ENCODE peak calls at places on chromosome 21, in six cellular contexts. X, E, N, I, U and O are unnamed samples.

GRCh38 chr21:46096596-46096981 is 1.3 kb upstream of the COL6A2 start:
- DNase-seq in X (no peak), E (no peak), I (no peak), N (peak; percentile 49), U (no peak), O (peak; percentile 68)

GRCh38 chr21:41751621-41752020 is 15.2 kb downstream of the RIPK4 start:
- DNase-seq in U (peak; percentile 86), E (peak; percentile 41), I (no peak), N (no peak), X (peak; percentile 81), O (no peak)

GRCh38 chr21:43372663-43373386 is 54.1 kb downstream of the SIK1 start:
- DNase-seq in I (no peak), N (no peak), U (peak; percentile 83), X (peak; percentile 87), E (peak; percentile 84), O (no peak)

GRCh38 chr21:35509004-35509704 is 460.1 kb upstream of the RUNX1 start:
- DNase-seq in E (no peak), I (no peak), U (peak; percentile 24), N (no peak), X (no peak), O (no peak)

GRCh38 chr21:21688877-21689276 is 690.7 kb downstream of the NCAM2 start:
- DNase-seq in I (peak; percentile 65), E (peak; percentile 46), N (no peak), X (no peak), U (no peak), O (no peak)

GRCh38 chr21:41582298-41582840 is 74.4 kb upstream of the TMPRSS2 start:
- DNase-seq in U (no peak), E (no peak), X (no peak), I (no peak), N (no peak), O (no peak)

GRCh38 chr21:25331286-25331685 is 276.0 kb downstream of the MRPL39 start:
- DNase-seq in N (no peak), I (peak; percentile 20), X (no peak), U (no peak), E (no peak), O (no peak)

GRCh38 chr21:34715518-34715917 is 46.7 kb downstream of the CLIC6 start:
- DNase-seq in X (no peak), E (no peak), U (no peak), I (no peak), N (no peak), O (no peak)

GRCh38 chr21:46561448-46562095 is 43.3 kb downstream of the S100B start:
- DNase-seq in X (no peak), I (no peak), E (no peak), U (no peak), N (no peak), O (no peak)

GRCh38 chr21:39612233-39613028 is at the start of gene B3GALT5:
- DNase-seq in U (no peak), X (no peak), E (peak; percentile 45), I (peak; percentile 22), N (no peak), O (no peak)

GRCh38 chr21:17679002-17679600 is 66.4 kb upstream of the BTG3 start:
- DNase-seq in N (no peak), I (peak; percentile 83), X (no peak), E (peak; percentile 77), U (no peak), O (no peak)

GRCh38 chr21:41871302-41872030 is 7.7 kb downstream of the PRDM15 start:
- DNase-seq in E (no peak), X (no peak), U (no peak), N (no peak), I (no peak), O (no peak)

GRCh38 chr21:46153259-46154154 is 1.9 kb downstream of the FTCD start:
- DNase-seq in U (peak; percentile 60), N (peak; percentile 61), I (peak; percentile 59), E (peak; percentile 51), X (peak; percentile 57), O (peak; percentile 71)

GRCh38 chr21:46128106-46128982 is 27.0 kb downstream of the FTCD start:
- DNase-seq in U (no peak), X (peak; percentile 28), N (no peak), I (peak; percentile 30), E (no peak), O (peak; percentile 65)

GRCh38 chr21:38806153-38806941 is 618 bp downstream of the ETS2 start:
- DNase-seq in I (no peak), X (peak; percentile 69), N (no peak), E (no peak), U (peak; percentile 41), O (peak; percentile 78)

GRCh38 chr21:33844104-33844889 is 71.3 kb downstream of the ATP5PO start:
- DNase-seq in N (peak; percentile 86), I (no peak), X (no peak), E (no peak), U (no peak), O (no peak)

GRCh38 chr21:21712761-21713558 is 714.8 kb downstream of the NCAM2 start:
- DNase-seq in N (no peak), I (peak; percentile 76), X (no peak), E (no peak), U (no peak), O (no peak)

GRCh38 chr21:41817228-41817627 is 50.4 kb upstream of the RIPK4 start:
- DNase-seq in I (peak; percentile 73), X (no peak), U (peak; percentile 42), N (no peak), E (peak; percentile 89), O (peak; percentile 67)

DNA sequence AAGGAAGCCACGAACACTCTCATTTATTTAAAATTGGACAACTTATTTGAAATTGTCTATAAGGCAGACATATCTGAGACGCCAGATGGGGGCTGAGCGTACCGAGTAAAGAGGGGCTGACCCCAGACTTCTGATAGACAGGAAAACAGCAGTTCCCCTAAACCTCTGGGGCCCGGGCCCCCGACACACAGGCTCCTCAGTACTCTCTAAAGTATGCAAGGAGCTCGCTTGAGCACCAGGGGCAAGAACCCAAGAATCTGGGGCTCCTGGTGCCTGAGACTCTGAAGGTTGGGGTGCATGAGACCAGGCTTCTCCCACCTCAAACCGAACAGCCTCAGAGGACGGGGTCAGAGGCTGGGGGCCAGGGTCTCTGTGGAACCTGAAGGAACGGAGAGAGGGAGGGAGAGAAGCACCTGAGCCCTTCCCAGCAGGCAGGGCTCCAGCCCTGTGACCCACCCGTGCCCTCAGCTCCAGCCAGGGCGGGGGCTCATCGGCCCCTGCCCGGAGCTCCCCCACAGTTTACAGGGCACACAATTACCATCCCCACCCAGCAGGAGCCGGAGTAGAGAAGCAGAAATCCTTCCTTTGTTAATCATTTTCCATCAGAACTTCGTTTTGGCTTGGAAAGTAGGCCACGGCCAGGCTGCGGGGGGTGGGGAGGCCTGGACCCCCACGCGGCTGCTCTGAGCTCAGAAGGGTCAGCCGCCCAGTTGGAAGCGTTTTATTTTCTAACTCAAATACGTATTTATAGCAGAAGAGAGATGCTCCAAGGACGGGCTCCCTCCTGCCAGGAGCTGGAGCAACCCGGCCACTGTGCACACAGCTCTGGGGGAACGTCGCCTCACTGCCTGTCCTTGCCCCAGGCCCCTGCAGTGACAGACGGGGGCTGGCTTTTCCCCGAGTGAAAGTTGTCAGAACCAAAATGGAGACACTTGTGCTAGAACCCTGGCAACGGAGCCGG is 42.9 kb upstream of the ADARB1 start:
- DNase-seq in N (no peak), X (no peak), I (no peak), E (no peak), U (no peak), O (peak; percentile 60)
- H3K4me1 ChIP-seq in N (peaks cover 62% of the 10 kb centered on the region), X (peaks cover 45% of the 10 kb centered on the region), I (peaks cover 15% of the 10 kb centered on the region), E (no peaks in the 10 kb centered on the region), U (peaks cover 23% of the 10 kb centered on the region), O (peaks cover 28% of the 10 kb centered on the region)

DNA sequence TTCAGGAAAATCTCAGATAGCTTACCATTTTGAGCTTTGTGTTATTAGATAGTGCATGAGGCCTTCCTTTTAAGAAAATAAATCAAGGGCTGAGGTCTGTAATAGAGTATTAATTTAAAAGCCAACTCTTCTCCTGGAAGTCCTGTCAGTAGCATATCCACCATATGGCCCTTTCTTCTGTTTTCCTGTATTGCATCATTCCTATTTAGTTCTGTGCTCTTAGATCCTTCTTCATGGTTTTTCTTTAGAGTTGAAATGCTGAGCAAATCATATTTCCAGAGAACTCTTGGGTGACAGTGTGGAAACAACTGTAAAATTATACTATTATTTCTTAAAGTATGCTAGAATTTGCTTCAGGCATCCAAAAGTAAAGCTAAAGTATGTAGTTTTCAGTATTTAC is 91.7 kb downstream of the TTC3 start:
- DNase-seq in U (no peak), N (no peak), E (no peak), I (peak; percentile 62), X (no peak), O (no peak)
- H3K4me3 ChIP-seq in U (no peak overlapping the region), N (no peak overlapping the region), E (no peak overlapping the region), I (no peak overlapping the region), X (no peak overlapping the region), O (no peak overlapping the region)

GRCh38 chr21:45001134-45002095 is 61.6 kb downstream of the SLX9 start:
- DNase-seq in N (no peak), X (peak; percentile 47), U (no peak), I (peak; percentile 68), E (peak; percentile 94), O (peak; percentile 94)
- TF ChIP-seq CTCF in N (no peak), X (no peak), U (no peak), I (no peak), E (no peak), O (no peak)

GRCh38 chr21:29303301-29303700 is 4.6 kb downstream of the BACH1 start:
- DNase-seq in I (no peak), N (no peak), E (no peak), U (no peak), X (no peak), O (no peak)
- H3K4me1 ChIP-seq in I (peaks cover 2% of the 10 kb centered on the region), N (peaks cover 72% of the 10 kb centered on the region), E (peaks cover 36% of the 10 kb centered on the region), U (peaks cover 82% of the 10 kb centered on the region), X (peaks cover 80% of the 10 kb centered on the region), O (peaks cover 79% of the 10 kb centered on the region)

GRCh38 chr21:29155118-29155932 is 24.9 kb downstream of the MAP3K7CL start:
- DNase-seq in I (peak; percentile 79), E (peak; percentile 39), N (peak; percentile 77), U (no peak), X (peak; percentile 63), O (peak; percentile 73)
- H3K4me3 ChIP-seq in I (peak overlapping the region; percentile 24), E (peak overlapping the region; percentile 59), N (peak overlapping the region; percentile 30), U (no peak overlapping the region), X (peak overlapping the region; percentile 3), O (peak overlapping the region; percentile 39)

DNA sequence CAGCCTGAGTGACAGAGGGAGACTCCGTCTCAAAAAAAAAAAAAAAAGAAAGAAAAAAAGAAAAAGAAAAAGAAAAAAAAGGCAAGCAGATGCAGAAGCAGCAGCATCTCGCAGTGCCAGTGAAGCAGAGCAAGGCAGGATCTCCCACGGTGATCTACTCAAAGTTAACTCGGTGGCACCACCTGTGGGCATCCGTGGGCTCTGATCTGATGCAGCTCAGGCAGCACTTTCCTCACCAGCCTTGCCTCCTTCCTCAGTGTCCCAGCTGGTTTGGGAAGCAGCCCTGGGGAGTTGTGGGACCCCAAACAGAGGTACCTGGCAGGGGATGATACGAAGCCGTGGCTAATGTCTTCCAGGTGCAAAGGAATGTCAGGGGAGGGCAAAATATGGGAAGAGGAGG is 104.3 kb upstream of the KRTAP19-8 start:
- DNase-seq in U (no peak), X (no peak), N (no peak), I (no peak), E (peak; percentile 47), O (no peak)
- TF ChIP-seq CTCF in U (no peak), X (no peak), N (no peak), I (no peak), E (peak; percentile 50), O (no peak)

DNA sequence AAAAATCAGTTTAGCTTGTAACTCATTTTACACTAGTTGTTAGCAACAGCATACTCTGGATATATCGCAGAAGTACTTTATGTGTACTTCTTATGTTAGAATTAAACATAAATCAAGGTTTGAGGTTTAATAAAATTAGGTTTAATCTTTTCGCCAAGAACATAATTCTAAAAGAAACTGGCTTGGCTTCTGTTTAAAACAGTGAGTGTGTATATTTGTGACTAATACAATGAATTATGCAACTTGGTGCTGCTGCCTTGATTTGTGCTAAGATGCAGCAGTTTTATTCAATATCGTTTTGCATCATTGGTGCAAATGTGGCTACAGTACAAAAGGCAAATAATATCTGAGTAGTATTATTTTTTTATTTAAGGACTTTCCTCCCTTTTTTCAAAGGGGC is 44.8 kb downstream of the USP25 start:
- DNase-seq in I (peak; percentile 84), X (no peak), N (no peak), U (no peak), E (peak; percentile 52), O (no peak)
- H3K4me1 ChIP-seq in I (peaks cover 7% of the 10 kb centered on the region), X (peaks cover 8% of the 10 kb centered on the region), N (no peaks in the 10 kb centered on the region), U (peaks cover 14% of the 10 kb centered on the region), E (peaks cover 22% of the 10 kb centered on the region), O (peaks cover 64% of the 10 kb centered on the region)